ENCODE peak calls at places on chromosomes 11 and 22, in six cellular contexts. Q is CD8-positive, alpha-beta T cell; G is body of pancreas; A is neural crest cell; X is natural killer cell; I is tibial nerve. T is an unnamed sample.
A peak's percentile ranks its signal among the peaks of the same experiment; 100 is the strongest.

GRCh38 chr22:32395107-32395506 is 16.9 kb downstream of the RTCB start:
- DNase-seq in Q (no peak), G (no peak), A (no peak), X (no peak), I (no peak), T (no peak)

GRCh38 chr22:42179616-42180015 is 49.0 kb upstream of the CYP2D6 start:
- DNase-seq in Q (no peak), G (no peak), A (no peak), X (no peak), I (no peak), T (no peak)

GRCh38 chr11:117950999-117951961 is 22.1 kb upstream of the TMPRSS13 start:
- DNase-seq in Q (peak; percentile 48), G (peak; percentile 20), A (no peak), X (no peak), I (no peak), T (no peak)

GRCh38 chr11:83056204-83056603 is 15.5 kb downstream of the RAB30 start:
- DNase-seq in Q (no peak), G (no peak), A (no peak), X (no peak), I (no peak), T (no peak)

GRCh38 chr11:75199412-75199955 is 41.1 kb upstream of the TPBGL start:
- DNase-seq in Q (no peak), G (no peak), A (no peak), X (no peak), I (no peak), T (no peak)

GRCh38 chr11:61842421-61842820 is 14.3 kb downstream of the FADS2 start:
- DNase-seq in Q (no peak), G (no peak), A (no peak), X (no peak), I (no peak), T (no peak)

GRCh38 chr11:113634940-113635575 is 71.0 kb downstream of the TMPRSS5 start:
- DNase-seq in Q (no peak), G (no peak), A (no peak), X (no peak), I (no peak), T (no peak)

GRCh38 chr11:97786961-97787360 is 1233.8 kb upstream of the CNTN5 start:
- DNase-seq in Q (no peak), G (no peak), A (no peak), X (no peak), I (no peak), T (no peak)

GRCh38 chr11:91081440-91082088 is 858.7 kb upstream of the CHORDC1 start:
- DNase-seq in Q (no peak), G (peak; percentile 24), A (no peak), X (no peak), I (peak; percentile 13), T (no peak)

GRCh38 chr11:122754553-122755322 is 83.6 kb upstream of the CRTAM start:
- DNase-seq in Q (peak; percentile 23), G (peak; percentile 22), A (no peak), X (no peak), I (no peak), T (no peak)

GRCh38 chr22:32482708-32483107 is 8.1 kb downstream of the FBXO7 start:
- DNase-seq in Q (no peak), G (no peak), A (no peak), X (no peak), I (no peak), T (no peak)

GRCh38 chr11:77309401-77310085 is 8.1 kb upstream of the GDPD4 start:
- DNase-seq in Q (no peak), G (no peak), A (no peak), X (no peak), I (no peak), T (no peak)

GRCh38 chr22:38775656-38776055 is 18.3 kb downstream of the DNAL4 start:
- DNase-seq in Q (no peak), G (no peak), A (no peak), X (no peak), I (no peak), T (no peak)

GRCh38 chr22:23035557-23036277 is 34.6 kb upstream of the GNAZ start:
- DNase-seq in Q (no peak), G (no peak), A (no peak), X (no peak), I (no peak), T (no peak)

GRCh38 chr11:12547953-12548650 is 126.1 kb upstream of the TEAD1 start:
- DNase-seq in Q (no peak), G (no peak), A (no peak), X (no peak), I (no peak), T (no peak)

GRCh38 chr11:115724709-115725108 is 220.5 kb upstream of the CADM1 start:
- DNase-seq in Q (no peak), G (no peak), A (no peak), X (no peak), I (no peak), T (no peak)

GRCh38 chr22:41250127-41250526 is 9.4 kb upstream of the CHADL start:
- DNase-seq in Q (no peak), G (no peak), A (no peak), X (no peak), I (no peak), T (no peak)

GRCh38 chr11:88404932-88405710 is 67.6 kb upstream of the CTSC start:
- DNase-seq in Q (no peak), G (no peak), A (no peak), X (no peak), I (no peak), T (no peak)

GRCh38 chr11:125072210-125072960 is 9.3 kb downstream of the SLC37A2 start:
- DNase-seq in Q (no peak), G (peak; percentile 64), A (no peak), X (no peak), I (no peak), T (no peak)

GRCh38 chr11:118082880-118083543 is 3.8 kb downstream of the SMIM35 start:
- DNase-seq in Q (no peak), G (no peak), A (peak; percentile 34), X (no peak), I (no peak), T (no peak)

GRCh38 chr22:39306456-39307361 is 12.7 kb downstream of the RPL3 start:
- DNase-seq in Q (peak; percentile 42), G (peak; percentile 62), A (no peak), X (no peak), I (no peak), T (no peak)

GRCh38 chr22:44207981-44208317 is 27.2 kb downstream of the PARVG start:
- DNase-seq in Q (no peak), G (no peak), A (no peak), X (no peak), I (no peak), T (no peak)

GRCh38 chr11:32094931-32095330 is 4.1 kb downstream of the RCN1 start:
- DNase-seq in Q (no peak), G (no peak), A (no peak), X (no peak), I (no peak), T (no peak)

DNA sequence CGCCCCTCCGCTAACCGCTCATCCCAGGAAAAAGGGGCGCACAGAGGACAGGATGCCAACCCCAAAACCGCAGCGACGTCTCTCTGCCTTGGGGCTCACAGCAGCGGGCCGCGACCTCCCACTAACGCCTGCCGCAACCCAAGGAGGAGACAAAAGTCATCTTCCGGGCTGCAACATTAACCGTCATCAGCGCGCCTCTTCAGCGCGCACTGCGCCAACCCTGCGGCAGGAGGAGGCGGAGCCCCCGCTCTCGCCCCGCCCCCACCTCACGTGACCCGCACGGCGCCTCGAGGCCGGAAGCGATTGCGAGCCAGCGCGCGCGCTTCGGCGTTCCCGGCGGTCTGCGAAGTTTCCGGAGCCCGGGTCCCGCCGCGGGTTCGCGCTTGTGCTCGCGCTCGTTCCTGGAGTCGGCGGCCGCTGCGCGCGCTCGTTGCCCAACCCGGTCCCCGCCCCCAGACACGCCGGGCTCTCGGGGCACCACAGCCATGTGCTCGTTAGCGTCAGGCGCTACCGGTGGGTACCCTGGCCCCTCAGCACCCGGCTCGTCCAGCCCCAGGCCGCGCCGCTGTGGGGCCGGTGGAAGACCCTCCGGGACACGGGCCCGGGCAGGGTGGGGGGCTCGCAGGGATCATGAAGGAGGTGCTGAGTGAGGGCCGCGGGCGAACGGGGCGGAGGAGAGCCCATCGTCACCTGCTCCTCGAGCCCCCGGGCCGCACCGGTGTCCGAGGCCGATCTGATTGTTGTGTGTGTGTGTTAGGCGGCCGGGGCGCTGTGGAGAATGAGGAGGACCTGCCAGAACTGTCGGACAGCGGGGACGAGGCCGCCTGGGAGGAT is at the start of gene PRMT3:
- DNase-seq in Q (peak; percentile 96), G (peak; percentile 95), A (peak; percentile 93), X (peak; percentile 99), I (peak; percentile 88), T (peak; percentile 87)
- TF ChIP-seq CTCF in Q (no peak), G (peak; percentile 96), A (peak; percentile 99), X (peak; percentile 94), I (peak; percentile 100), T (no peak)

GRCh38 chr11:57787920-57788716 is 26.5 kb downstream of the CTNND1 start:
- DNase-seq in Q (no peak), G (peak; percentile 49), A (no peak), X (no peak), I (no peak), T (no peak)

GRCh38 chr11:57792060-57792541 is 30.5 kb downstream of the CTNND1 start:
- DNase-seq in Q (peak; percentile 78), G (peak; percentile 84), A (no peak), X (peak; percentile 75), I (peak; percentile 61), T (no peak)

GRCh38 chr11:57792870-57793269 is 31.3 kb downstream of the CTNND1 start:
- DNase-seq in Q (no peak), G (no peak), A (no peak), X (no peak), I (no peak), T (no peak)

GRCh38 chr11:57793711-57794110 is 32.1 kb downstream of the CTNND1 start:
- DNase-seq in Q (no peak), G (no peak), A (no peak), X (no peak), I (no peak), T (no peak)

GRCh38 chr11:57791321-57792059 is 29.9 kb downstream of the CTNND1 start:
- DNase-seq in Q (no peak), G (no peak), A (no peak), X (no peak), I (no peak), T (no peak)
- TF ChIP-seq CTCF in Q (no peak), G (no peak), A (no peak), X (no peak), I (no peak), T (no peak)

GRCh38 chr11:36119300-36119699 is 169.9 kb downstream of the COMMD9 start:
- DNase-seq in Q (no peak), G (no peak), A (no peak), X (no peak), I (no peak), T (no peak)
- TF ChIP-seq CTCF in Q (no peak), G (no peak), A (peak; percentile 38), X (no peak), I (no peak), T (no peak)

DNA sequence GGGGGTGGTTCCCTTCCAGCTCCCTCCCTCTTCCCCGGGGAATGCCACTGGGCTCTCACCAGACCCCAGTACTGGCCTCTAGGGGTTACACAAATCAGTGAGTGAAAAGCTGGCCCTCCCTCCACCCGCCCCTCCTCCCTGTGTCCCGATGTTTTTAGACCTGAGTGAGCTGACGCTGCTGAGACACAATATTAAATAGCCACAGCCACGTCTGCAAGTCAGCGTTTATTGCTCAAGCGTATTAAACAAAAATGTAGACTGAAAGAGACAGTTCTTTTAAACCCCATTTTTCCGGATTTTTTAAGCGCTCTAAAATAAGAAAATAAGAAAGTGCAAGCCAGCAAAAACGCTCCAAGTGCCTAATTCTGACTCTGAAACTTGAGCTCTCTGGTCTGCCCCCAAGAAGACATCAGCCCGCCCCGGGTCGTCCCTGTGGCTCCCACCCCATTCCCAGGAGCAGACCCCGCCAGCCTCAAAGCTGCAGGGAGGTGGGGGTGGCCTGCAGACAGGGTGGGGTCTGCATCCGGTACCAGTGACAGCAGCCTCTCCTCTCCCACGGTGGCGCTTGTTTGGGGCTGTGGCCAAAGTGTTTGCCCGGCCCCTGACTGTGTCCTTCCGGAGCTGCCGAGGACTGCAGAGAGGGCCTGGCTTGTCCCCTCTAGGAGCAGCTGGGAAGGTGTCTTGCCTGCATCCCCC is 1.2 kb upstream of the TTLL8 start:
- DNase-seq in Q (no peak), G (no peak), A (peak; percentile 41), X (no peak), I (no peak), T (no peak)
- TF ChIP-seq CTCF in Q (no peak), G (no peak), A (peak; percentile 54), X (no peak), I (no peak), T (no peak)